ENCODE peak calls at places on chromosomes 16 and 17, in nine cellular contexts. One of them, this sample, is unnamed.

GRCh38 chr16:75550211-75550662 is 5.8 kb downstream of the TMEM231 start:
- DNase-seq in NCI-H1092: no peak
- DNase-seq in activated T-cell treated with anti-CD3 and anti-CD28 coated beads for 1 hour: no peak
- DNase-seq in right atrium auricular region: no peak
- DNase-seq in progenitor cell of endocrine pancreas: no peak
- DNase-seq in NCI-H1930: no peak
- DNase-seq in mesendoderm: peak; percentile 92
- DNase-seq in endodermal cell: peak; percentile 89
- DNase-seq in kidney epithelial cell: peak; percentile 26
- DNase-seq in this sample: peak; percentile 84

GRCh38 chr17:56765449-56765848 is 68.3 kb downstream of the C17orf67 start:
- DNase-seq in right atrium auricular region: no peak
- DNase-seq in kidney epithelial cell: no peak
- DNase-seq in endodermal cell: no peak
- DNase-seq in mesendoderm: no peak
- DNase-seq in NCI-H1092: no peak
- DNase-seq in activated T-cell treated with anti-CD3 and anti-CD28 coated beads for 1 hour: no peak
- DNase-seq in NCI-H1930: no peak
- DNase-seq in progenitor cell of endocrine pancreas: no peak
- DNase-seq in this sample: no peak

GRCh38 chr16:81775570-81775969 is 3.5 kb upstream of the PLCG2 start:
- DNase-seq in NCI-H1092: no peak
- DNase-seq in progenitor cell of endocrine pancreas: no peak
- DNase-seq in mesendoderm: no peak
- DNase-seq in NCI-H1930: no peak
- DNase-seq in kidney epithelial cell: no peak
- DNase-seq in right atrium auricular region: no peak
- DNase-seq in activated T-cell treated with anti-CD3 and anti-CD28 coated beads for 1 hour: no peak
- DNase-seq in endodermal cell: no peak
- DNase-seq in this sample: no peak

GRCh38 chr17:80352991-80353665 is 61.8 kb upstream of the ENDOV start:
- DNase-seq in activated T-cell treated with anti-CD3 and anti-CD28 coated beads for 1 hour: no peak
- DNase-seq in NCI-H1092: no peak
- DNase-seq in mesendoderm: no peak
- DNase-seq in NCI-H1930: no peak
- DNase-seq in right atrium auricular region: no peak
- DNase-seq in progenitor cell of endocrine pancreas: no peak
- DNase-seq in endodermal cell: no peak
- DNase-seq in kidney epithelial cell: no peak
- DNase-seq in this sample: no peak

GRCh38 chr17:12667299-12667958 is 1.7 kb downstream of the MYOCD start:
- DNase-seq in progenitor cell of endocrine pancreas: peak; percentile 20
- DNase-seq in kidney epithelial cell: no peak
- DNase-seq in activated T-cell treated with anti-CD3 and anti-CD28 coated beads for 1 hour: no peak
- DNase-seq in mesendoderm: peak; percentile 96
- DNase-seq in NCI-H1930: no peak
- DNase-seq in endodermal cell: peak; percentile 88
- DNase-seq in right atrium auricular region: no peak
- DNase-seq in NCI-H1092: no peak
- DNase-seq in this sample: peak; percentile 91

GRCh38 chr16:70770968-70771552 is 29.9 kb downstream of the VAC14 start:
- DNase-seq in endodermal cell: peak; percentile 94
- DNase-seq in NCI-H1092: no peak
- DNase-seq in right atrium auricular region: peak; percentile 65
- DNase-seq in NCI-H1930: no peak
- DNase-seq in kidney epithelial cell: no peak
- DNase-seq in mesendoderm: peak; percentile 67
- DNase-seq in activated T-cell treated with anti-CD3 and anti-CD28 coated beads for 1 hour: peak; percentile 46
- DNase-seq in progenitor cell of endocrine pancreas: peak; percentile 61
- DNase-seq in this sample: peak; percentile 79

GRCh38 chr16:81026429-81026828 is 9.2 kb upstream of the ATMIN start:
- DNase-seq in mesendoderm: no peak
- DNase-seq in endodermal cell: no peak
- DNase-seq in activated T-cell treated with anti-CD3 and anti-CD28 coated beads for 1 hour: no peak
- DNase-seq in progenitor cell of endocrine pancreas: no peak
- DNase-seq in kidney epithelial cell: no peak
- DNase-seq in NCI-H1930: no peak
- DNase-seq in right atrium auricular region: no peak
- DNase-seq in NCI-H1092: no peak
- DNase-seq in this sample: no peak

GRCh38 chr17:4892063-4892410 is 7.3 kb upstream of the C17orf107 start:
- DNase-seq in endodermal cell: no peak
- DNase-seq in NCI-H1092: no peak
- DNase-seq in progenitor cell of endocrine pancreas: no peak
- DNase-seq in kidney epithelial cell: no peak
- DNase-seq in activated T-cell treated with anti-CD3 and anti-CD28 coated beads for 1 hour: no peak
- DNase-seq in NCI-H1930: no peak
- DNase-seq in right atrium auricular region: no peak
- DNase-seq in mesendoderm: no peak
- DNase-seq in this sample: peak; percentile 50

GRCh38 chr17:73401911-73402310 is 90.1 kb upstream of the CDC42EP4 start:
- DNase-seq in endodermal cell: peak; percentile 89
- DNase-seq in kidney epithelial cell: no peak
- DNase-seq in NCI-H1092: no peak
- DNase-seq in mesendoderm: peak; percentile 84
- DNase-seq in right atrium auricular region: no peak
- DNase-seq in NCI-H1930: no peak
- DNase-seq in progenitor cell of endocrine pancreas: no peak
- DNase-seq in activated T-cell treated with anti-CD3 and anti-CD28 coated beads for 1 hour: no peak
- DNase-seq in this sample: peak; percentile 73

GRCh38 chr16:85459529-85460251 is 153.4 kb upstream of the GSE1 start:
- DNase-seq in activated T-cell treated with anti-CD3 and anti-CD28 coated beads for 1 hour: no peak
- DNase-seq in kidney epithelial cell: no peak
- DNase-seq in mesendoderm: no peak
- DNase-seq in progenitor cell of endocrine pancreas: no peak
- DNase-seq in NCI-H1930: no peak
- DNase-seq in NCI-H1092: no peak
- DNase-seq in endodermal cell: no peak
- DNase-seq in right atrium auricular region: peak; percentile 74
- DNase-seq in this sample: no peak

GRCh38 chr17:49843774-49844350 is 4.0 kb downstream of the TAC4 start:
- DNase-seq in kidney epithelial cell: no peak
- DNase-seq in endodermal cell: peak; percentile 89
- DNase-seq in activated T-cell treated with anti-CD3 and anti-CD28 coated beads for 1 hour: no peak
- DNase-seq in NCI-H1930: no peak
- DNase-seq in mesendoderm: peak; percentile 52
- DNase-seq in NCI-H1092: no peak
- DNase-seq in progenitor cell of endocrine pancreas: no peak
- DNase-seq in right atrium auricular region: no peak
- DNase-seq in this sample: no peak

GRCh38 chr16:75801307-75801706 is 75.0 kb upstream of the CPHXL start:
- DNase-seq in NCI-H1092: no peak
- DNase-seq in endodermal cell: no peak
- DNase-seq in NCI-H1930: no peak
- DNase-seq in kidney epithelial cell: no peak
- DNase-seq in right atrium auricular region: no peak
- DNase-seq in mesendoderm: no peak
- DNase-seq in activated T-cell treated with anti-CD3 and anti-CD28 coated beads for 1 hour: no peak
- DNase-seq in progenitor cell of endocrine pancreas: no peak
- DNase-seq in this sample: no peak

GRCh38 chr17:79659376-79659775 is 48.5 kb upstream of the RBFOX3 start:
- DNase-seq in endodermal cell: no peak
- DNase-seq in progenitor cell of endocrine pancreas: peak; percentile 2
- DNase-seq in right atrium auricular region: peak; percentile 26
- DNase-seq in activated T-cell treated with anti-CD3 and anti-CD28 coated beads for 1 hour: no peak
- DNase-seq in NCI-H1092: no peak
- DNase-seq in mesendoderm: no peak
- DNase-seq in kidney epithelial cell: no peak
- DNase-seq in NCI-H1930: no peak
- DNase-seq in this sample: peak; percentile 16

GRCh38 chr16:67654069-67654911 is 5.8 kb downstream of the ACD start:
- DNase-seq in right atrium auricular region: no peak
- DNase-seq in mesendoderm: no peak
- DNase-seq in activated T-cell treated with anti-CD3 and anti-CD28 coated beads for 1 hour: no peak
- DNase-seq in NCI-H1930: no peak
- DNase-seq in progenitor cell of endocrine pancreas: no peak
- DNase-seq in kidney epithelial cell: no peak
- DNase-seq in NCI-H1092: no peak
- DNase-seq in endodermal cell: peak; percentile 75
- DNase-seq in this sample: no peak

GRCh38 chr16:84703671-84704070 is 3.9 kb downstream of the USP10 start:
- DNase-seq in NCI-H1092: no peak
- DNase-seq in mesendoderm: no peak
- DNase-seq in progenitor cell of endocrine pancreas: no peak
- DNase-seq in activated T-cell treated with anti-CD3 and anti-CD28 coated beads for 1 hour: no peak
- DNase-seq in kidney epithelial cell: no peak
- DNase-seq in right atrium auricular region: no peak
- DNase-seq in endodermal cell: no peak
- DNase-seq in NCI-H1930: no peak
- DNase-seq in this sample: no peak

GRCh38 chr17:32259596-32259995 is 6.0 kb upstream of the RHBDL3 start:
- DNase-seq in activated T-cell treated with anti-CD3 and anti-CD28 coated beads for 1 hour: no peak
- DNase-seq in endodermal cell: peak; percentile 40
- DNase-seq in progenitor cell of endocrine pancreas: no peak
- DNase-seq in NCI-H1930: no peak
- DNase-seq in mesendoderm: no peak
- DNase-seq in NCI-H1092: no peak
- DNase-seq in kidney epithelial cell: no peak
- DNase-seq in right atrium auricular region: no peak
- DNase-seq in this sample: peak; percentile 84

GRCh38 chr17:40369923-40370322 is 5.4 kb upstream of the GJD3 start:
- DNase-seq in progenitor cell of endocrine pancreas: no peak
- DNase-seq in endodermal cell: no peak
- DNase-seq in right atrium auricular region: no peak
- DNase-seq in NCI-H1930: no peak
- DNase-seq in activated T-cell treated with anti-CD3 and anti-CD28 coated beads for 1 hour: no peak
- DNase-seq in mesendoderm: no peak
- DNase-seq in kidney epithelial cell: no peak
- DNase-seq in NCI-H1092: no peak
- DNase-seq in this sample: peak; percentile 43

GRCh38 chr17:57902117-57902799 is 52.4 kb upstream of the MRPS23 start:
- DNase-seq in NCI-H1092: no peak
- DNase-seq in progenitor cell of endocrine pancreas: no peak
- DNase-seq in NCI-H1930: no peak
- DNase-seq in mesendoderm: no peak
- DNase-seq in right atrium auricular region: no peak
- DNase-seq in endodermal cell: no peak
- DNase-seq in kidney epithelial cell: no peak
- DNase-seq in activated T-cell treated with anti-CD3 and anti-CD28 coated beads for 1 hour: no peak
- DNase-seq in this sample: no peak

GRCh38 chr16:13999071-13999894 is 71.8 kb upstream of the MRTFB start:
- DNase-seq in right atrium auricular region: no peak
- DNase-seq in progenitor cell of endocrine pancreas: no peak
- DNase-seq in NCI-H1092: no peak
- DNase-seq in NCI-H1930: no peak
- DNase-seq in mesendoderm: no peak
- DNase-seq in kidney epithelial cell: no peak
- DNase-seq in activated T-cell treated with anti-CD3 and anti-CD28 coated beads for 1 hour: no peak
- DNase-seq in endodermal cell: no peak
- DNase-seq in this sample: peak; percentile 10

GRCh38 chr17:7515912-7516610 is 31.9 kb downstream of the POLR2A start:
- DNase-seq in kidney epithelial cell: no peak
- DNase-seq in right atrium auricular region: no peak
- DNase-seq in NCI-H1930: no peak
- DNase-seq in mesendoderm: no peak
- DNase-seq in NCI-H1092: no peak
- DNase-seq in endodermal cell: no peak
- DNase-seq in progenitor cell of endocrine pancreas: no peak
- DNase-seq in activated T-cell treated with anti-CD3 and anti-CD28 coated beads for 1 hour: no peak
- DNase-seq in this sample: no peak

GRCh38 chr17:76820523-76820922 is 47.7 kb upstream of the MGAT5B start:
- DNase-seq in mesendoderm: no peak
- DNase-seq in activated T-cell treated with anti-CD3 and anti-CD28 coated beads for 1 hour: no peak
- DNase-seq in NCI-H1930: no peak
- DNase-seq in right atrium auricular region: no peak
- DNase-seq in kidney epithelial cell: no peak
- DNase-seq in NCI-H1092: peak; percentile 95
- DNase-seq in endodermal cell: no peak
- DNase-seq in progenitor cell of endocrine pancreas: no peak
- DNase-seq in this sample: no peak

GRCh38 chr17:36183001-36183810 is 6.8 kb upstream of the TBC1D3B start:
- DNase-seq in kidney epithelial cell: peak; percentile 38
- DNase-seq in right atrium auricular region: no peak
- DNase-seq in activated T-cell treated with anti-CD3 and anti-CD28 coated beads for 1 hour: no peak
- DNase-seq in NCI-H1092: no peak
- DNase-seq in progenitor cell of endocrine pancreas: peak; percentile 86
- DNase-seq in endodermal cell: peak; percentile 99
- DNase-seq in NCI-H1930: no peak
- DNase-seq in mesendoderm: peak; percentile 74
- DNase-seq in this sample: peak; percentile 98

GRCh38 chr16:46859719-46860152 is 24.4 kb upstream of the GPT2 start:
- DNase-seq in NCI-H1092: no peak
- DNase-seq in activated T-cell treated with anti-CD3 and anti-CD28 coated beads for 1 hour: no peak
- DNase-seq in right atrium auricular region: no peak
- DNase-seq in endodermal cell: no peak
- DNase-seq in NCI-H1930: no peak
- DNase-seq in kidney epithelial cell: peak; percentile 70
- DNase-seq in mesendoderm: peak; percentile 44
- DNase-seq in progenitor cell of endocrine pancreas: no peak
- DNase-seq in this sample: peak; percentile 88

GRCh38 chr17:74052993-74053744 is 150.3 kb upstream of the RPL38 start:
- DNase-seq in progenitor cell of endocrine pancreas: no peak
- DNase-seq in kidney epithelial cell: no peak
- DNase-seq in NCI-H1930: no peak
- DNase-seq in right atrium auricular region: no peak
- DNase-seq in mesendoderm: no peak
- DNase-seq in NCI-H1092: no peak
- DNase-seq in endodermal cell: peak; percentile 75
- DNase-seq in activated T-cell treated with anti-CD3 and anti-CD28 coated beads for 1 hour: no peak
- DNase-seq in this sample: peak; percentile 57

GRCh38 chr17:29613371-29613837 is 9.3 kb downstream of the CORO6 start:
- DNase-seq in mesendoderm: peak; percentile 96
- DNase-seq in NCI-H1092: no peak
- DNase-seq in progenitor cell of endocrine pancreas: peak; percentile 88
- DNase-seq in right atrium auricular region: peak; percentile 95
- DNase-seq in activated T-cell treated with anti-CD3 and anti-CD28 coated beads for 1 hour: peak; percentile 91
- DNase-seq in kidney epithelial cell: no peak
- DNase-seq in endodermal cell: peak; percentile 100
- DNase-seq in NCI-H1930: no peak
- DNase-seq in this sample: peak; percentile 98

GRCh38 chr17:48442819-48443218 is 12.8 kb upstream of the SKAP1 start:
- DNase-seq in right atrium auricular region: no peak
- DNase-seq in mesendoderm: no peak
- DNase-seq in activated T-cell treated with anti-CD3 and anti-CD28 coated beads for 1 hour: no peak
- DNase-seq in kidney epithelial cell: no peak
- DNase-seq in progenitor cell of endocrine pancreas: no peak
- DNase-seq in endodermal cell: no peak
- DNase-seq in NCI-H1930: no peak
- DNase-seq in NCI-H1092: no peak
- DNase-seq in this sample: peak; percentile 22

GRCh38 chr16:30065943-30066881 is 652 bp downstream of the ALDOA start:
- DNase-seq in activated T-cell treated with anti-CD3 and anti-CD28 coated beads for 1 hour: no peak
- DNase-seq in right atrium auricular region: no peak
- DNase-seq in mesendoderm: peak; percentile 54
- DNase-seq in progenitor cell of endocrine pancreas: no peak
- DNase-seq in endodermal cell: no peak
- DNase-seq in kidney epithelial cell: no peak
- DNase-seq in NCI-H1930: no peak
- DNase-seq in NCI-H1092: no peak
- DNase-seq in this sample: no peak

GRCh38 chr16:13672196-13672595 is 247.8 kb upstream of the ERCC4 start:
- DNase-seq in NCI-H1092: no peak
- DNase-seq in right atrium auricular region: no peak
- DNase-seq in NCI-H1930: no peak
- DNase-seq in endodermal cell: no peak
- DNase-seq in kidney epithelial cell: no peak
- DNase-seq in mesendoderm: peak; percentile 36
- DNase-seq in progenitor cell of endocrine pancreas: no peak
- DNase-seq in activated T-cell treated with anti-CD3 and anti-CD28 coated beads for 1 hour: no peak
- DNase-seq in this sample: no peak

GRCh38 chr17:39617446-39618251 is 9.1 kb upstream of the PPP1R1B start:
- DNase-seq in endodermal cell: peak; percentile 80
- DNase-seq in kidney epithelial cell: no peak
- DNase-seq in progenitor cell of endocrine pancreas: no peak
- DNase-seq in NCI-H1930: peak; percentile 25
- DNase-seq in mesendoderm: no peak
- DNase-seq in activated T-cell treated with anti-CD3 and anti-CD28 coated beads for 1 hour: peak; percentile 45
- DNase-seq in NCI-H1092: peak; percentile 83
- DNase-seq in right atrium auricular region: no peak
- DNase-seq in this sample: no peak

GRCh38 chr17:559699-560378 is 154.8 kb downstream of the VPS53 start:
- DNase-seq in kidney epithelial cell: peak; percentile 69
- DNase-seq in NCI-H1092: no peak
- DNase-seq in activated T-cell treated with anti-CD3 and anti-CD28 coated beads for 1 hour: no peak
- DNase-seq in right atrium auricular region: peak; percentile 79
- DNase-seq in NCI-H1930: no peak
- DNase-seq in progenitor cell of endocrine pancreas: no peak
- DNase-seq in endodermal cell: no peak
- DNase-seq in mesendoderm: no peak
- DNase-seq in this sample: no peak

GRCh38 chr16:89565256-89565505 is 4.7 kb downstream of the RPL13 start:
- DNase-seq in right atrium auricular region: no peak
- DNase-seq in activated T-cell treated with anti-CD3 and anti-CD28 coated beads for 1 hour: no peak
- DNase-seq in endodermal cell: peak; percentile 90
- DNase-seq in progenitor cell of endocrine pancreas: no peak
- DNase-seq in mesendoderm: peak; percentile 82
- DNase-seq in kidney epithelial cell: no peak
- DNase-seq in NCI-H1092: no peak
- DNase-seq in NCI-H1930: no peak
- DNase-seq in this sample: peak; percentile 77